ENCODE peak calls at places on chromosomes 2 and 18, in four cellular contexts. L, N, H and A are unnamed samples.

GRCh38 chr2:127672341-127673303 is 2.7 kb downstream of the LIMS2 start:
- DNase-seq in L (no peak), N (no peak), H (no peak), A (peak)

GRCh38 chr2:64823794-64824193 is 165.4 kb upstream of the SLC1A4 start:
- DNase-seq in N (no peak), H (no peak), L (no peak), A (no peak)

GRCh38 chr2:161905389-161906046 is 168.5 kb downstream of the DPP4 start:
- DNase-seq in H (peak), L (peak), N (no peak), A (no peak)

GRCh38 chr2:182426082-182426914 is 538 bp downstream of the PDE1A start:
- DNase-seq in H (no peak), L (no peak), N (no peak), A (no peak)

GRCh38 chr2:9099341-9099751 is 95.9 kb upstream of the MBOAT2 start:
- DNase-seq in N (no peak), L (no peak), H (no peak), A (no peak)

GRCh38 chr2:67641709-67642397 is 244.7 kb downstream of the ETAA1 start:
- DNase-seq in H (no peak), N (no peak), L (no peak), A (no peak)

GRCh38 chr2:191180712-191181111 is 29.9 kb upstream of the STAT4 start:
- DNase-seq in L (no peak), N (no peak), H (no peak), A (no peak)

GRCh38 chr18:10197097-10197496 is 257.3 kb upstream of the APCDD1 start:
- DNase-seq in L (no peak), H (no peak), N (no peak), A (no peak)

GRCh38 chr18:13440277-13441248 is 222.0 kb downstream of the LDLRAD4 start:
- DNase-seq in N (no peak), H (no peak), L (no peak), A (no peak)

GRCh38 chr2:16617282-16618266 is 48.1 kb downstream of the CYRIA start:
- DNase-seq in L (no peak), N (no peak), H (no peak), A (no peak)

GRCh38 chr2:33949371-33949770 is 350.3 kb upstream of the FAM98A start:
- DNase-seq in N (no peak), H (no peak), L (no peak), A (no peak)

GRCh38 chr2:225891013-225891412 is 491.5 kb downstream of the NYAP2 start:
- DNase-seq in L (no peak), H (no peak), N (no peak), A (no peak)

GRCh38 chr2:225889452-225889851 is 489.9 kb downstream of the NYAP2 start:
- DNase-seq in N (peak), L (peak), H (peak), A (no peak)

GRCh38 chr2:225895126-225895525 is 495.6 kb downstream of the NYAP2 start:
- DNase-seq in N (no peak), H (peak), L (no peak), A (no peak)

GRCh38 chr2:225894240-225894980 is 494.9 kb downstream of the NYAP2 start:
- DNase-seq in H (peak), N (peak), L (no peak), A (no peak)

GRCh38 chr2:225893151-225893550 is 493.6 kb downstream of the NYAP2 start:
- DNase-seq in H (no peak), N (no peak), L (no peak), A (no peak)
- TF ChIP-seq CTCF in H (no peak), N (no peak), L (no peak), A (no peak)

DNA sequence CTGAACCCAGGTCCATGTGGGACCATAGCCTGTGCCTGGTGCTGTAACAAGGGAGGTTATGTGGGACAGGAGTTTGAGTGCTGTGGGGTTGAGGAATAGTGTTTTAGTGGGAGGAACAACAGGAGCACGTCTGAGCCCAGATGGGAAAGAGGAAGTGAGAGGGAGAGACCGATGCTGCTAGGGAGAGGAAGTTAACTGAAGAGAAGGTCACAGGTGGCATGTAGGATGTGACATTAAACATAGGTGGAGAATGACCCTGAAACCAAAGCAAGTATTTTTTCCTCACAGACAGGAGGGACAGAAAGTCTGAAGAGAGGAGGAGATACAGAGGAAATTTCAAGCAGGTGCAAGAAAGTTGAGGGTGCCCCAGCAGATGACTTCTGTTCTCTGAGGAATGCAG is 87.8 kb downstream of the ACOXL start:
- DNase-seq in H (no peak), L (peak), N (no peak), A (no peak)
- TF ChIP-seq CTCF in H (no peak), L (no peak), N (no peak), A (no peak)

GRCh38 chr2:231662028-231662810 is 46.1 kb upstream of the PTMA start:
- DNase-seq in H (peak), N (peak), L (peak), A (no peak)
- TF ChIP-seq CTCF in H (no peak), N (no peak), L (no peak), A (no peak)

GRCh38 chr2:200584639-200585038 is 1.2 kb upstream of the AOX1 start:
- DNase-seq in L (no peak), N (no peak), H (no peak), A (no peak)

GRCh38 chr2:200577000-200577399 is 8.8 kb upstream of the AOX1 start:
- DNase-seq in H (no peak), L (no peak), N (no peak), A (no peak)

GRCh38 chr2:200575957-200576356 is 9.9 kb upstream of the AOX1 start:
- DNase-seq in N (no peak), L (peak), H (no peak), A (no peak)

GRCh38 chr2:200578778-200579177 is 7.0 kb upstream of the AOX1 start:
- DNase-seq in H (no peak), L (peak), N (no peak), A (no peak)
- TF ChIP-seq CTCF in H (peak), L (peak), N (no peak), A (no peak)

DNA sequence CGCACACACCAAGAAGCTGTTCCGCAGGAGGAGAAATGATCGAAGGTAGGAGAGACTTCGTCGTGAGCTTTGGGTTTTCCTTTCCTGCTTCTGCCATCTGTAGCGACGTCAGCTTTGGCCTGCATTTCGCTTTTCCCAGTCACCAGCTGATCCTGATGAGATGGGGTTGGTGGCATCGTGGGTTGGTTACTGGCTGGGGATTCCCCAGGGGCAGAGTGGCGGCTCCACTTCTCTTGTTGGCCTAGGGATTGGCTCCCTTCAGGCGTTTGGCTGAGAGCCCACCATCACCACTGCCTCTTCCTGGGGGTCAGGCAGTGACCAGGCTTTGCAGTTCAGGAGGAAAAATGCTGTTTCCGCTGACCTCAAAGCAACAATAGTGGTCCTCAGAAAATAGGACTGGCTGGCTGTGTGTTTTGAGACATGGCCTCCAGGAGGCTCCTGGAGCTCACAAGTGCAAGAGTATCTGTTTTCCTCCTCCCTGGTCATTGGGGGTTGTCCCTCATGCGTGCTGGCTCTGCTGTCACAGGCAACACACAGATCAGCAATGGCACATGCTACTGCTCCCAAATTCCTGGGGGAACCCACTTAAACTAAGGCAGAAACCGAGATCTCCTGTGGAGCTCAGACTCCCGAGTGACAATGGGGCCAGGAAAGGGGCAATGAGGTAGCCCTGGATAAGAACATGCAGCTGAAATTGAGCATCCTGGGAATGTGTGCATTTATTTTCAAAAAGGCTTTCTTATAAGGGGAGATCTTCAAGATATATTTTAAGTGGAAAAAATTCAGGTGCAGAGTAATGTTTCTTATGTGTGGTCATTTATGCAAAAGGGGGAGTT is 173.0 kb downstream of the CTIF start:
- DNase-seq in H (no peak), L (peak), N (peak), A (no peak)
- TF ChIP-seq CTCF in H (peak), L (peak), N (no peak), A (peak)

DNA sequence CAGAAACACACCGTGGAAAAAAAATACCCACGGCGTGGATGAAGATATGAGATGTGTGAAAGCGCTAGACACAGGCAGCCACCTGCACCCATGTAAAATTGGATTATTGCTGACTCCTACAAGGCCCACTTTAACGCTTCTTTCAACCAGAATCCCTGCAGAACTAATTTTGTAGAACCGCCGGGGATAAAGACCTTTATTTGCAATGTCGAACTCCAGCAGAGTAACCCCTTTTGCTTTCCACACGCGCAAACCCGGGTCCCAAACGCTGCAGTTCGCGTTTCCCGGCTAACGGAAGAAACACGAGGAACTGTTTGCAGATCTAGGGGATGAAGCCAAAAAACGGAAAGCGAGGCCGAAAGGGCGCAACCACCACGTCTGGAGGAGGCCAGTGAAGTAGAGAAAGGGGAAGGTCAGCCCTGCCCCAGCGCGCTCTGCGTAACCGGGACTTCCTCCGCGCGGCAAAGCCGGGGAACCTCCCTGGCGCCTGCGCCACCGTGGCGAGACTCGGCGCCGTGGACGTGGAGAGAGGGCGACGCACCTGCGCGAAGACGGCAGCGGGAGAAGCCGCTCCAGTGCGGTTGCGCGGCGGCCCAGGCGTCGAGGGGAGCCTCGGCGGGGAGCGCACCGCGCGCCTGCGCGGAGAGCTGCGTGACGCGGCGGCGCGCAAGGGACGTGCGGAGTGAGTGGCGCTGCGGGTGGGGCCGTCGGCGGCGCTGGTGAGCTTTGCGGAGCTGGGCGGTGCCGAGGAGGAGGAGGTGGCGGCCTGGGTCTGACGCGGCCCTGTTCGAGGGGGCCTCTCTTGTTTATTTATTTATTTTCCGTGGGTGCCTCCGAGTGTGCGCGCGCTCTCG is at the start of gene PPP1CB:
- DNase-seq in N (peak), H (peak), L (peak), A (peak)
- TF ChIP-seq CTCF in N (peak), H (peak), L (peak), A (peak)

DNA sequence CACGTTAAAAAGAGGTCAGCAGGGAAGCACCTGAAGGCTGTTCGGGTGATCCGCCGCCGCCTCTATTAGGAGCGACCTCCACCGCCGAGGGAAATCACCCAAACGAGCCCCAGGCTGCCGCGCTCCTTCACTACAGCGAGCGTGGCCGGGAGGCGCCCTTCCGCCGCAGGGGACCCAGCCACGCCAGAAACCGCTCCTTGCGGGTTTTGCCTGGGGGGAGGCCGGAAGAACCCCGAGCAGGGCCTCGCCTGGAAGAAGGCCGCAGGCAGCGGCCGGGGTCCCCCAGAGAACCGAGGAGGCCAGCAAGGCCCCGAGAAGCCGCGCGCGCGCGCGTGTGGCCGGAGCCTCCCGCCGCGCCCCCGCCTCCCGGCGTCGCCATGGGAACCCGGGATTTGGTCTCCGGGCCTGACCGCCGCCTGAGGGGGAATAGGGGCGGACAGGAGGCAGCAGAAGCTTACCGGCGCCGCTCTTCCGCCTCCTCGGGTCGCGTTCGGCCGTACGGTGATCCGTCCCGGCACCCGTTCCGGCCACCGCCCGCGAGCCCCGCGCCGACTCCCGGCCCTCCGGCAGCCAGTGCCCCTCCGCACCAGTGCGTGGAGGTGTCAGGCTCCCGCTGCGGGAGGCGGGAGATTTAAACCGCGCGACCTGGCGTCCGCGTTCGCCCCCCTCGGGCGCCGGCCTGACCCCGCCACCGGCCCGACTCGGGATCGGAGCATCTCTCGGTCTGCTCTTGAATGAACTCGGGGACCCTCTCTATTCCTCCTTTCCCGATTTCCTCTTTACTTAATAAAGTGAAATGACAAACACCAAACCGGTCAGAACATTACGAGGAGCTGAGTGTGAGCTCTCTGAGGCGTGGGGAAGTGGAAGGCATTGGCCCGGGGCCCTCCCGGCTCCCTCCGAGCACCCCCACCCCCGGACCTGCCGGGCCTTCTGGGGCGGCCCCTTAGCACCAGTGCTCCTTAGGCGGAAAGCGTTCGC is at the start of gene ICA1L:
- DNase-seq in L (peak), N (peak), H (no peak), A (peak)
- TF ChIP-seq CTCF in L (no peak), N (no peak), H (no peak), A (peak)

DNA sequence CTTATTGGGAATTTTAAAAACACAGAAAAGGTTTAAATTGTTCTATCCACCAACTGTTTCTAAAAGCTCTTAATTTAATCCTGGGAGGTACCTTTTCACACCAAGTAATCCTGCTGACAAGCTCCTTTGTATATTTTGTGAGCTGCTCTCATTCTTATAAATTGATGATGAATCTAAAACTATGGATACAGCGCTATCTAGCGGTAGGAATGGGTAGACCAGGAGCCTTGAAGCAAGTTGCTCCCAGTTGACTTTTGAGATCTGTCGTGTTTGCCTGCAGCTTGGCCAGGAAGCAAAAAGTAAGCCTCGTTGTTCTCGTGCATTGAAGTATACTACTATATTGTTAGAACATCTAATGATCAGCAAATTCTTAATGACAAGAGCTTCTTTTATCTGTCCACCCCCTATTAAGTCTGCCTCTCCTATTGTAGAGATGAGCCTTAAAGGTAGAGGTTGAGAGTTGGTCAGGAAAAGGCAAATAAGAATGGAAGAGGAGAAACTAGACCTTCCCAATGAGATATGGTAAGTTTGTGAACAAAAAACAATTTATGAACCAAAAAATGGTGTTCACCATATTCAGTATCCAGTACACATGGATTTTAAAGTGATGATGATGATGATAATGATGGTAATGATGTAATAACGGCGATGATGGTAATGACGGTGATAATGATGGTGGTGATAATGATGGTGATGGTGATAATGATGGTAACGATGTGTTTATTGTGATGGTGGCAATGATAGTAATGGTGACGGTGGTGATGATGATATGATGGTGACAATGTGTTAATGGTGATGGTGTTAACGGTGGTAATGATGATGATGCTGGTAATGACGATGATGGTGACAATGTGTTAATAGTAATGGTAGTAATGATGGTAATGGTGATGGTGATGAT is 212.1 kb upstream of the NCKAP5 start:
- DNase-seq in L (peak), H (peak), N (peak), A (no peak)
- TF ChIP-seq CTCF in L (peak), H (peak), N (peak), A (peak)